ENCODE peak calls at places on chromosomes 5 and 9, in six cellular contexts. One of them, this sample, is unnamed.

GRCh38 chr5:66440202-66440680 is 156.0 kb upstream of the MAST4 start:
- DNase-seq in HFFc6: peak; percentile 13
- DNase-seq in testis: peak; percentile 58
- DNase-seq in GM20000: peak; percentile 18
- DNase-seq in left ventricle myocardium inferior: peak; percentile 22
- DNase-seq in A673: peak; percentile 22
- DNase-seq in this sample: peak; percentile 19

GRCh38 chr9:136832581-136832980 is 9.7 kb upstream of the AJM1 start:
- DNase-seq in HFFc6: no peak
- DNase-seq in testis: no peak
- DNase-seq in GM20000: no peak
- DNase-seq in left ventricle myocardium inferior: peak; percentile 0
- DNase-seq in A673: no peak
- DNase-seq in this sample: no peak

GRCh38 chr5:106092455-106092854 is 1578.3 kb downstream of the EFNA5 start:
- DNase-seq in HFFc6: no peak
- DNase-seq in testis: no peak
- DNase-seq in GM20000: no peak
- DNase-seq in left ventricle myocardium inferior: no peak
- DNase-seq in A673: no peak
- DNase-seq in this sample: no peak

GRCh38 chr5:181260720-181261319 is at the start of gene TRIM52:
- DNase-seq in HFFc6: peak; percentile 89
- DNase-seq in testis: peak; percentile 96
- DNase-seq in GM20000: peak; percentile 92
- DNase-seq in left ventricle myocardium inferior: peak; percentile 92
- DNase-seq in A673: peak; percentile 91
- DNase-seq in this sample: peak; percentile 90

GRCh38 chr5:132829742-132830435 is 558 bp downstream of the SHROOM1 start:
- DNase-seq in HFFc6: peak; percentile 51
- DNase-seq in testis: peak; percentile 81
- DNase-seq in GM20000: peak; percentile 96
- DNase-seq in left ventricle myocardium inferior: peak; percentile 74
- DNase-seq in A673: peak; percentile 73
- DNase-seq in this sample: peak; percentile 90

GRCh38 chr5:170393235-170393634 is 4.1 kb upstream of the KCNMB1 start:
- DNase-seq in HFFc6: no peak
- DNase-seq in testis: no peak
- DNase-seq in GM20000: no peak
- DNase-seq in left ventricle myocardium inferior: no peak
- DNase-seq in A673: peak; percentile 72
- DNase-seq in this sample: no peak

GRCh38 chr9:99299214-99300102 is 77.4 kb downstream of the SEC61B start:
- DNase-seq in HFFc6: peak; percentile 73
- DNase-seq in testis: no peak
- DNase-seq in GM20000: peak; percentile 49
- DNase-seq in left ventricle myocardium inferior: no peak
- DNase-seq in A673: peak; percentile 73
- DNase-seq in this sample: no peak

GRCh38 chr5:108748354-108749129 is 845 bp downstream of the FER start:
- DNase-seq in HFFc6: peak; percentile 99
- DNase-seq in testis: peak; percentile 100
- DNase-seq in GM20000: peak; percentile 95
- DNase-seq in left ventricle myocardium inferior: peak; percentile 99
- DNase-seq in A673: peak; percentile 99
- DNase-seq in this sample: peak; percentile 95

GRCh38 chr9:108444400-108445358 is 411.1 kb downstream of the ACTL7B start:
- DNase-seq in HFFc6: peak; percentile 94
- DNase-seq in testis: no peak
- DNase-seq in GM20000: no peak
- DNase-seq in left ventricle myocardium inferior: no peak
- DNase-seq in A673: no peak
- DNase-seq in this sample: no peak

GRCh38 chr5:55141945-55142690 is 17.9 kb upstream of the GPX8 start:
- DNase-seq in HFFc6: no peak
- DNase-seq in testis: no peak
- DNase-seq in GM20000: no peak
- DNase-seq in left ventricle myocardium inferior: no peak
- DNase-seq in A673: peak; percentile 4
- DNase-seq in this sample: no peak
- TF ChIP-seq CTCF in HFFc6: no peak
- TF ChIP-seq CTCF in testis: no peak
- TF ChIP-seq CTCF in GM20000: no peak
- TF ChIP-seq CTCF in left ventricle myocardium inferior: no peak
- TF ChIP-seq CTCF in A673: no peak
- TF ChIP-seq CTCF in this sample: no peak

DNA sequence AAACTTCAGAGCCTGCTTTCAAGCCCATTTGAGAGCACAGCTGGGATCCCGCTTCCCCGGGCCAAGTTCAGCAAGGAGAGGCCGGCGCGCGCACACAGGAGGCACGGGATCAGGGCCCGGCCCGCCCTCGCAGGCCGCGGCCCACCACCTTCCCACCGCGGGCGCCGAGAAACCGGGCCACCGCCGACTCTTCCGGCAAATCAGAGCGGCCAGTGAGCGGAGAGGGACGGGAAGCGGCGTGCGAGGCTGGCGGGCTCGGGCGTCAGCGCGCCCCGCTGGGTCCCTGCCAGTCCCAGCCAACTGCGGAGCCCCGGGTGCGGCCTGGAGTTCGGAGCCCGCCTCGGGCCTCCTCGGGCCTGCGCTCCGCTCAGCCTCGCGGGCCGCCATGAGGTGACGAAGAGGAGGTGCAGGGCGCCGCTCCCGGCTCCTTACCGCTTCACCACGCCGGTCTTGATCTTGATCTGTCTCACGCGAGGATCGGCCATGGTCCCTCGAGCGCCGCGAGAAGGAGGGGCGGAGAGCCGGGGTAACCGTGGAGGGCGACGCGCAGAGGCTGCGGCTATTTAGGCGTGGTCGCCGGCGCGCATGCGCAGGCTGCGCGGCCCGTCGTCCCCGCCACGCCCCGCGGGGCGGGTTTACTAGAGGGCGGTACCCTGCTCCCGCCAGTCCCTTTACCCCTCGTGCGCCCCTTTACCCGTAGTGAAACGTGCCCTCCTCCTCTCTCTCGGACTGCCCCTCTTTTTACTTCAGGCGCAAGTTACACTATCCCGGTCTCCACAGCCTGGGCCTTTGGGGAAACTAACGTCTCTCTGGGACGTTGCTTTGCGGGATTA is at the start of gene TBCA:
- DNase-seq in HFFc6: peak; percentile 88
- DNase-seq in testis: peak; percentile 88
- DNase-seq in GM20000: peak; percentile 92
- DNase-seq in left ventricle myocardium inferior: peak; percentile 87
- DNase-seq in A673: peak; percentile 94
- DNase-seq in this sample: peak; percentile 89
- TF ChIP-seq CTCF in HFFc6: peak; percentile 68
- TF ChIP-seq CTCF in testis: peak; percentile 6
- TF ChIP-seq CTCF in GM20000: no peak
- TF ChIP-seq CTCF in left ventricle myocardium inferior: peak; percentile 38
- TF ChIP-seq CTCF in A673: peak; percentile 23
- TF ChIP-seq CTCF in this sample: no peak

DNA sequence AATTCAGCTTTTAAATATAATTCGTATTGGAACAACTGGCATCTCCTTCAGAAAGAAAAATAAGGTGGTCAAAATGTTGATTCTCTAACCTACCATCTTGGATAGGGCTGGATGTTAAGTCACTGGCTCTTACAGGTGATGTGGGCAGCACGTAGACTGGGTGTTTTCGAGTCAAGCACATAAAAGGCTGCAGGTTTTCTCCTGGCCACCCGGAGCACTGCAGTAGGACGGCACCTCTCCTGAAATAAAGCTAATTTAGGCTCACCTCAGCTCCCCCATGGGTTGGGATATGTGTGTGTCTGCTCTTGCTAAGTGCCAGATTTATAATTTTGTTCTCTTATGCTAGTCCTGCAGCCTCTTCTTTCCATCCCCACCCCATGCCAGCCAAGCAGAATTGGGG is 80.3 kb downstream of the IQGAP2 start:
- DNase-seq in HFFc6: no peak
- DNase-seq in testis: no peak
- DNase-seq in GM20000: no peak
- DNase-seq in left ventricle myocardium inferior: no peak
- DNase-seq in A673: no peak
- DNase-seq in this sample: no peak
- TF ChIP-seq CTCF in HFFc6: peak; percentile 35
- TF ChIP-seq CTCF in testis: no peak
- TF ChIP-seq CTCF in GM20000: no peak
- TF ChIP-seq CTCF in left ventricle myocardium inferior: no peak
- TF ChIP-seq CTCF in A673: no peak
- TF ChIP-seq CTCF in this sample: no peak

DNA sequence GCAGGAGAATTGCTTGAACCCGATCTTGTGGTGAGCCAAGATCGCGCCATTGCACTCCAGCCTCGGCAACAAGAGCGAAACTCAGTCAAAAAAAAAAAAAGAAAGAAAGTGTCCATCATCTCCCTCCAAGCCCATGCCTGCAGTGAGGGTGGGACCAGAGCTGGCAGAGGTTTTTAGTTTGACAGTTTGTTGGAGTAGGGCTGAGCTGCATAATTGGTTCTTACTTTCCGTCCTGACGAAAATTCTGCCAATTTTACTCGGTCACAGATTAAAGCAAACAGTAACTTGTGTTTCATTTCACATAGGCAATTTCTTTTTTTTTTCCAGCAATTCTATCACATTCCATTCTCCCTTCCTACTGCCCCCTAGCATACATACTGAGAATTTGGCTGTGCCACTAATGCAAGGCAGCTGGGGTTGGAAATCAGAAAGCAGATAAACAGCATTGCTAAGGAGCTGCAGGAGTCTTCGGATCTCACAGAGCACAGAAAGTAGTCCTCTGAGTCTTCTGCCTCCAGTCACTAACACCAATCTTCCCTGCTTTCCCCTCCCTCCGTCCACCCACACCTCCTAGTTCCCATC is 132.4 kb downstream of the FRMD3 start:
- DNase-seq in HFFc6: no peak
- DNase-seq in testis: no peak
- DNase-seq in GM20000: no peak
- DNase-seq in left ventricle myocardium inferior: no peak
- DNase-seq in A673: no peak
- DNase-seq in this sample: no peak
- TF ChIP-seq CTCF in HFFc6: peak; percentile 32
- TF ChIP-seq CTCF in testis: no peak
- TF ChIP-seq CTCF in GM20000: no peak
- TF ChIP-seq CTCF in left ventricle myocardium inferior: no peak
- TF ChIP-seq CTCF in A673: peak; percentile 17
- TF ChIP-seq CTCF in this sample: no peak

GRCh38 chr9:21415492-21416267 is 6.8 kb downstream of the IFNA8 start:
- DNase-seq in HFFc6: no peak
- DNase-seq in testis: no peak
- DNase-seq in GM20000: no peak
- DNase-seq in left ventricle myocardium inferior: no peak
- DNase-seq in A673: no peak
- DNase-seq in this sample: no peak

GRCh38 chr9:21414220-21414940 is 5.5 kb downstream of the IFNA8 start:
- DNase-seq in HFFc6: no peak
- DNase-seq in testis: no peak
- DNase-seq in GM20000: no peak
- DNase-seq in left ventricle myocardium inferior: no peak
- DNase-seq in A673: no peak
- DNase-seq in this sample: no peak

GRCh38 chr9:21408817-21409216 is at the start of gene IFNA8:
- DNase-seq in HFFc6: no peak
- DNase-seq in testis: no peak
- DNase-seq in GM20000: no peak
- DNase-seq in left ventricle myocardium inferior: no peak
- DNase-seq in A673: no peak
- DNase-seq in this sample: no peak

GRCh38 chr9:21412109-21412508 is 3.2 kb downstream of the IFNA8 start:
- DNase-seq in HFFc6: no peak
- DNase-seq in testis: no peak
- DNase-seq in GM20000: no peak
- DNase-seq in left ventricle myocardium inferior: no peak
- DNase-seq in A673: no peak
- DNase-seq in this sample: no peak

DNA sequence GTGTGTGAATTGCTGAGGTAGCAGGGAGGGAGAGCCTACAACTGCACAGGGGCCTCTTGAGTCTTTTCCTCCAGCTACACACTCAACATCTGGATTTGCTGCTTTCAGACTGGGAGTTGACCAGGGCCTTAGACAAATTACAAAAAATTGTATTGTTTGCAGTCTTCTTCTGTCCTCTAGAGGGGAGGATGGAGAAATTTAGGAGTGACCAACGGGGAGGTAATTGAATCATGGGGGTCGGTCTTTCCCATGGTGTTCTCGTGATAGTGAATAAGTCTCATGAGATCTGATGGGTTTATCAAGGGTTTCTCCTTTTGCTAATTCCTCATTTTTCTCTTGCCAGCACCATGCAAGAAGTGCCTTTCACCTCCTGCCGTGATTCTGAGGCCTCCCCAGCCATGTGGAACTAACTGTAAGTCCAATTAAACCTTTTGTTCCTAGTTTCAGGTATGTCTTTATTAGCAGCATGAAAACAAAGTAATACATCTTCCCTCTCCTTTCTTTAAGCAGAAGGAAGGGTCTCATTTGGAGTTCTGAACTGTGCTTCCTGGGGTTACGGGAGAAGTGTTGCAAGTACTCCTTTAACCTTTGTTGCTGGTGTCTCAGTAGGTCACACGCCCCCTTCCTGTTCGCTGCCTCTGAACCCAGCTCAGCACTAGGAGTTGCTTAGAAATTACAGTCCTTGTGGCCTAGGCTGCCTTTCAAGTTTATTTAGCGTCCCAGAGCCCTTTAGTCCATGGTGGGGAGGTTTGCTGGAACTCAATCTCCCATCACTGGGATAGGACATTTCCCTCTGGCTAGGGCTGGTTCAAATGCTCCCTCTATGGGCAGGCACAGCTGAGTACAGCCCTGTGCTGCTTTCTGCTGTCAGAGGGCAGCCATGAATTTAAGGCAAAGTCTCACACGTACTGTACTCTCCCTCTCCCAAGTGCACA is 4.4 kb downstream of the IFNA8 start:
- DNase-seq in HFFc6: no peak
- DNase-seq in testis: no peak
- DNase-seq in GM20000: no peak
- DNase-seq in left ventricle myocardium inferior: no peak
- DNase-seq in A673: no peak
- DNase-seq in this sample: no peak
- TF ChIP-seq CTCF in HFFc6: peak; percentile 51
- TF ChIP-seq CTCF in testis: peak; percentile 12
- TF ChIP-seq CTCF in GM20000: peak; percentile 51
- TF ChIP-seq CTCF in left ventricle myocardium inferior: no peak
- TF ChIP-seq CTCF in A673: peak; percentile 29
- TF ChIP-seq CTCF in this sample: peak; percentile 44

GRCh38 chr5:174522641-174523260 is 201.6 kb upstream of the MSX2 start:
- DNase-seq in HFFc6: no peak
- DNase-seq in testis: no peak
- DNase-seq in GM20000: no peak
- DNase-seq in left ventricle myocardium inferior: no peak
- DNase-seq in A673: no peak
- DNase-seq in this sample: no peak

GRCh38 chr5:174526177-174526576 is 198.2 kb upstream of the MSX2 start:
- DNase-seq in HFFc6: no peak
- DNase-seq in testis: no peak
- DNase-seq in GM20000: no peak
- DNase-seq in left ventricle myocardium inferior: no peak
- DNase-seq in A673: no peak
- DNase-seq in this sample: no peak

GRCh38 chr5:174527936-174528557 is 196.3 kb upstream of the MSX2 start:
- DNase-seq in HFFc6: no peak
- DNase-seq in testis: no peak
- DNase-seq in GM20000: no peak
- DNase-seq in left ventricle myocardium inferior: no peak
- DNase-seq in A673: no peak
- DNase-seq in this sample: no peak

GRCh38 chr5:174520420-174521396 is 203.7 kb upstream of the MSX2 start:
- DNase-seq in HFFc6: no peak
- DNase-seq in testis: peak; percentile 72
- DNase-seq in GM20000: no peak
- DNase-seq in left ventricle myocardium inferior: no peak
- DNase-seq in A673: no peak
- DNase-seq in this sample: no peak

GRCh38 chr5:174523311-174524159 is 200.8 kb upstream of the MSX2 start:
- DNase-seq in HFFc6: no peak
- DNase-seq in testis: peak; percentile 63
- DNase-seq in GM20000: no peak
- DNase-seq in left ventricle myocardium inferior: no peak
- DNase-seq in A673: no peak
- DNase-seq in this sample: no peak
- TF ChIP-seq CTCF in HFFc6: no peak
- TF ChIP-seq CTCF in testis: peak; percentile 35
- TF ChIP-seq CTCF in GM20000: no peak
- TF ChIP-seq CTCF in left ventricle myocardium inferior: no peak
- TF ChIP-seq CTCF in A673: no peak
- TF ChIP-seq CTCF in this sample: no peak

This sample was measured in GM10248.